ENCODE peak calls at places on chromosome X, in four cellular contexts. One of them, this sample, is unnamed. For H3K4me1, the result is how much of the 10 kb centered on the place peaks cover.

GRCh38 chrX:25005382-25006185 is 10.2 kb downstream of the ARX start:
- DNase-seq in adrenal gland: no peak
- DNase-seq in H1: no peak
- DNase-seq in adipocyte: peak
- DNase-seq in this sample: no peak

GRCh38 chrX:10235851-10236250 is 79.1 kb downstream of the CLCN4 start:
- DNase-seq in H1: no peak
- DNase-seq in adipocyte: peak
- DNase-seq in adrenal gland: no peak
- DNase-seq in this sample: no peak

GRCh38 chrX:18938710-18939109 is 45.2 kb downstream of the PHKA2 start:
- DNase-seq in adrenal gland: no peak
- DNase-seq in H1: no peak
- DNase-seq in adipocyte: peak
- DNase-seq in this sample: no peak

GRCh38 chrX:139932077-139932900 is 564 bp downstream of the ATP11C start:
- DNase-seq in adrenal gland: peak
- DNase-seq in H1: no peak
- DNase-seq in adipocyte: peak
- DNase-seq in this sample: peak

GRCh38 chrX:141405878-141406492 is 163.7 kb upstream of the SPANXC start:
- DNase-seq in H1: no peak
- DNase-seq in adipocyte: peak
- DNase-seq in adrenal gland: no peak
- DNase-seq in this sample: no peak

GRCh38 chrX:317424-318067 is 1.1 kb downstream of the GTPBP6 start:
- DNase-seq in adrenal gland: no peak
- DNase-seq in adipocyte: no peak
- DNase-seq in H1: no peak
- DNase-seq in this sample: no peak

GRCh38 chrX:54866606-54867005 is 54.0 kb upstream of the TRO start:
- DNase-seq in adipocyte: no peak
- DNase-seq in adrenal gland: no peak
- DNase-seq in H1: no peak
- DNase-seq in this sample: no peak

GRCh38 chrX:119189586-119189985 is 46.5 kb upstream of the PGRMC1 start:
- DNase-seq in H1: no peak
- DNase-seq in adipocyte: peak
- DNase-seq in adrenal gland: peak
- DNase-seq in this sample: no peak

GRCh38 chrX:65997978-65998717 is 41.7 kb downstream of the VSIG4 start:
- DNase-seq in adipocyte: no peak
- DNase-seq in H1: no peak
- DNase-seq in adrenal gland: no peak
- DNase-seq in this sample: no peak

GRCh38 chrX:116417214-116417613 is 19.2 kb upstream of the SLC6A14 start:
- DNase-seq in adrenal gland: no peak
- DNase-seq in H1: no peak
- DNase-seq in adipocyte: no peak
- DNase-seq in this sample: no peak

GRCh38 chrX:1452497-1453389 is at the start of gene ASMTL:
- DNase-seq in adrenal gland: peak
- DNase-seq in adipocyte: peak
- DNase-seq in H1: peak
- DNase-seq in this sample: peak

GRCh38 chrX:9858080-9858479 is 71.9 kb downstream of the SHROOM2 start:
- DNase-seq in adipocyte: no peak
- DNase-seq in adrenal gland: no peak
- DNase-seq in H1: no peak
- DNase-seq in this sample: no peak

GRCh38 chrX:5646818-5647217 is 581.8 kb downstream of the NLGN4X start:
- DNase-seq in adipocyte: no peak
- DNase-seq in H1: no peak
- DNase-seq in adrenal gland: no peak
- DNase-seq in this sample: no peak

GRCh38 chrX:79078114-79078513 is 66.4 kb upstream of the GPR174 start:
- DNase-seq in adrenal gland: no peak
- DNase-seq in adipocyte: no peak
- DNase-seq in H1: no peak
- DNase-seq in this sample: no peak

GRCh38 chrX:148459343-148459742 is 41.1 kb upstream of the AFF2 start:
- DNase-seq in adrenal gland: no peak
- DNase-seq in H1: no peak
- DNase-seq in adipocyte: no peak
- DNase-seq in this sample: no peak

GRCh38 chrX:115625577-115626301 is 64.8 kb downstream of the PLS3 start:
- DNase-seq in H1: no peak
- DNase-seq in adipocyte: peak
- DNase-seq in adrenal gland: no peak
- DNase-seq in this sample: no peak

GRCh38 chrX:2507904-2508630 is 7.3 kb upstream of the DHRSX start:
- DNase-seq in adipocyte: no peak
- DNase-seq in adrenal gland: no peak
- DNase-seq in H1: no peak
- DNase-seq in this sample: no peak

GRCh38 chrX:20271730-20272129 is 5.0 kb upstream of the RPS6KA3 start:
- DNase-seq in H1: no peak
- DNase-seq in adipocyte: no peak
- DNase-seq in adrenal gland: no peak
- DNase-seq in this sample: no peak

GRCh38 chrX:10033360-10034007 is 66.3 kb downstream of the CLDN34 start:
- DNase-seq in H1: no peak
- DNase-seq in adrenal gland: no peak
- DNase-seq in adipocyte: no peak
- DNase-seq in this sample: no peak

GRCh38 chrX:22276781-22277180 is 4.1 kb downstream of the CBLL2 start:
- DNase-seq in H1: no peak
- DNase-seq in adrenal gland: no peak
- DNase-seq in adipocyte: no peak
- DNase-seq in this sample: no peak

GRCh38 chrX:150062292-150063137 is 124.2 kb upstream of the EOLA2 start:
- DNase-seq in H1: no peak
- DNase-seq in adrenal gland: peak
- DNase-seq in adipocyte: peak
- DNase-seq in this sample: no peak

GRCh38 chrX:117969782-117970181 is 146.8 kb downstream of the KLHL13 start:
- DNase-seq in H1: no peak
- DNase-seq in adrenal gland: no peak
- DNase-seq in adipocyte: no peak
- DNase-seq in this sample: no peak

GRCh38 chrX:11445540-11445939 is 152.3 kb downstream of the AMELX start:
- DNase-seq in adipocyte: no peak
- DNase-seq in H1: no peak
- DNase-seq in adrenal gland: no peak
- DNase-seq in this sample: no peak

GRCh38 chrX:111634823-111635410 is 46.1 kb upstream of the ALG13 start:
- DNase-seq in adrenal gland: no peak
- DNase-seq in H1: no peak
- DNase-seq in adipocyte: no peak
- DNase-seq in this sample: no peak

GRCh38 chrX:120719622-120720021 is 89.8 kb upstream of the C1GALT1C1 start:
- DNase-seq in adipocyte: no peak
- DNase-seq in adrenal gland: no peak
- DNase-seq in H1: no peak
- DNase-seq in this sample: no peak

GRCh38 chrX:33605997-33606396 is 394.6 kb upstream of the DMD start:
- DNase-seq in adipocyte: no peak
- DNase-seq in H1: no peak
- DNase-seq in adrenal gland: no peak
- DNase-seq in this sample: no peak

GRCh38 chrX:132119821-132120220 is 8.0 kb downstream of the FRMD7 start:
- DNase-seq in H1: no peak
- DNase-seq in adrenal gland: no peak
- DNase-seq in adipocyte: no peak
- DNase-seq in this sample: no peak

DNA sequence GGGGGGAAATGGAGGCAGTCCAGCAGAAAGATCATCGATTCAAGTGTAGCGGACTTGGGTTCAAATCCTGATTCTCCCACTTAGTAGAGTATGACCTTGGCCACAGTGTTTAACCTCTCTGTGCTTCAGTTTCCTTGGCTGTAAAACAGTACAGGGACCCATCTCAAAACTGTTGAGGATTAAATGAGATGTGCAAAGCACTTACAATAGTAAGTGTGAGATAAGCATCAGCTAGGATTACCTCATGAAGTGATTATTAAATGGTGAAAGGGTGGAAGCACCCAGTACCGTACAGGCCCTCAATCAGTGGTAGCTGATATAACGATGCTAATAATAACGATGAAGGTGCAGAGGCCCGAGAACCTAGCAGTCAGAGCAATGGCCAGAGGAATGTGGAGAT is 45.1 kb downstream of the PRPS1 start:
- DNase-seq in H1: no peak
- DNase-seq in adipocyte: no peak
- DNase-seq in adrenal gland: no peak
- DNase-seq in this sample: no peak
- H3K4me1 ChIP-seq in H1: under half
- H3K4me1 ChIP-seq in adipocyte: under half
- H3K4me1 ChIP-seq in adrenal gland: under half
- H3K4me1 ChIP-seq in this sample: under half

GRCh38 chrX:129097668-129098067 is 425.6 kb downstream of the SMARCA1 start:
- DNase-seq in adipocyte: no peak
- DNase-seq in adrenal gland: no peak
- DNase-seq in H1: no peak
- DNase-seq in this sample: no peak
- H3K4me1 ChIP-seq in adipocyte: under half
- H3K4me1 ChIP-seq in adrenal gland: under half
- H3K4me1 ChIP-seq in H1: under half
- H3K4me1 ChIP-seq in this sample: under half

DNA sequence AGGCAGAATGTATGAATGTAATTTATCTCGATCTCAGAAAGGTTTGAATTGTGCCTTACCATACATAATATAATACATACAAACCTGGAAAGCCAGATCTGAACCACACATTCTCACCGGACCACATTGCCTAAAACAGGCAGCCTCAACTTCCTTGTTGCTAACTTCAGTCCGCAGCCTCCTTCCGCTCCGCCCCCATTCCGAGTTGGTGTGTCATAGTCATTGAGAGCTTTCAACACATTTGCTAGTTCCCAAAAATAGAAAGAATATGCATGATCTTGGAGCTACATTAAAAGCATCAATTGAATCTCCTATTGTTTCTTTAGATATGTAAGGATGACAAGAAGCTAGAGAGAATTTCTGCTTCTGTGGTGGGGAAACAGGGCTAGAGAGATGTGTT is 127.2 kb downstream of the ARHGEF9 start:
- DNase-seq in adrenal gland: peak
- DNase-seq in H1: peak
- DNase-seq in adipocyte: peak
- DNase-seq in this sample: no peak
- H3K4me1 ChIP-seq in adrenal gland: under half
- H3K4me1 ChIP-seq in H1: under half
- H3K4me1 ChIP-seq in adipocyte: under half
- H3K4me1 ChIP-seq in this sample: under half

DNA sequence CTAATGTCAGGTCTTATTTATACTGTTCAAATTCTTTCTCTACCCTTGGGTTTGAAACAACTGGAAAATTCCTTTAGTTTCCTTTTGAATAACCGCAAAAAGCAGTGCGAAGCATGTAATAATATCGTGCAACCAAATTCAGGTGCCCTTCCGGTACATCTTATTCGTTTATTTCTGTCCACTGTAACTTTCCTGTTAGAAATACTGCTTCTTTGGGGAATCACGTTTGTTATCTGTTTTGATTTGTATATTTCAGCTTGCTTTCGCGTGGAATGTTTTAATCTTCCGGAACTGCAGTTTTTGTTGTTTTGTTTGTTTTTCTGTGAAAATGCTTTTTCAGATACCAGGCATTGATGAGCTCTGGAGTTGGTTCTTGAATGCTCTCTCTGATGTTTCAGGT is 85.7 kb upstream of the HPRT1 start:
- DNase-seq in H1: no peak
- DNase-seq in adipocyte: peak
- DNase-seq in adrenal gland: no peak
- DNase-seq in this sample: no peak
- H3K4me1 ChIP-seq in H1: under half
- H3K4me1 ChIP-seq in adipocyte: under half
- H3K4me1 ChIP-seq in adrenal gland: under half
- H3K4me1 ChIP-seq in this sample: under half

GRCh38 chrX:13088155-13088485 is 43.7 kb upstream of the FAM9C start:
- DNase-seq in adrenal gland: no peak
- DNase-seq in adipocyte: no peak
- DNase-seq in H1: no peak
- DNase-seq in this sample: no peak
- H3K4me1 ChIP-seq in adrenal gland: under half
- H3K4me1 ChIP-seq in adipocyte: under half
- H3K4me1 ChIP-seq in H1: under half
- H3K4me1 ChIP-seq in this sample: under half

This sample was measured in BE2C.